ENCODE peak calls at places on chromosomes 12 and 14, in four cellular contexts. M is K562, C is GM12878, K is HepG2. X is an unnamed sample.

GRCh38 chr12:6407206-6407954 is 23.4 kb downstream of the LTBR start:
- DNase-seq in M (no peak), C (no peak), K (no peak), X (no peak)

GRCh38 chr14:21093769-21094681 is 4.4 kb downstream of the ZNF219 start:
- DNase-seq in M (no peak), C (no peak), K (no peak), X (peak)

GRCh38 chr12:120861074-120861795 is 42.9 kb downstream of the SPPL3 start:
- DNase-seq in M (no peak), C (no peak), K (no peak), X (no peak)

GRCh38 chr12:55725556-55725955 is 3.3 kb downstream of the CD63 start:
- DNase-seq in M (no peak), C (no peak), K (no peak), X (no peak)

GRCh38 chr12:125340791-125341190 is 275.6 kb downstream of the AACS start:
- DNase-seq in M (no peak), C (no peak), K (peak), X (no peak)

GRCh38 chr12:77072833-77073495 is 7.6 kb upstream of the E2F7 start:
- DNase-seq in M (no peak), C (no peak), K (no peak), X (no peak)

GRCh38 chr12:129657179-129657578 is 246.6 kb downstream of the TMEM132D start:
- DNase-seq in M (no peak), C (no peak), K (no peak), X (no peak)

GRCh38 chr14:61564623-61565091 is 130.7 kb upstream of the HIF1A start:
- DNase-seq in M (peak), C (no peak), K (peak), X (no peak)

DNA sequence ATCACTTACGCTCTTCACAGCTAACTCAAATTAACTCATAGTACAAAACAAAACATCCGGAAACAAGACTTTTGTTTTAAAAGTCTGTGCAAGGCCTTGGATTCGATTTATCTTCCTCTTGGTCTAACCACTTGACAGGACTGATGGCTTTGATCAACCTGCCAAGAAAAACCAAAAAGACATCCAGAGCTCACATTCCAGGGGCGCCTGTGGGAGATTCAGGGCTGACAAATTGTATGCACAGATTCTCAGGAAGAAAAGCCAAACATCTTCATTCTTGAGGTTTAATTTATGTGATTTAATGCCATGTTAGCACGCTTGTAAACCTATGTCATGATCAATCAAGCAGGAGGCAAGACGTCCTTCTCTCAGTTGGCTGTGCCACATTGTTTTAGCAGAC is 129.2 kb upstream of the TMCC3 start:
- DNase-seq in M (no peak), C (no peak), K (no peak), X (no peak)
- TF ChIP-seq TCF7 in M (no peak), C (no peak), K (no peak), X (no peak)

DNA sequence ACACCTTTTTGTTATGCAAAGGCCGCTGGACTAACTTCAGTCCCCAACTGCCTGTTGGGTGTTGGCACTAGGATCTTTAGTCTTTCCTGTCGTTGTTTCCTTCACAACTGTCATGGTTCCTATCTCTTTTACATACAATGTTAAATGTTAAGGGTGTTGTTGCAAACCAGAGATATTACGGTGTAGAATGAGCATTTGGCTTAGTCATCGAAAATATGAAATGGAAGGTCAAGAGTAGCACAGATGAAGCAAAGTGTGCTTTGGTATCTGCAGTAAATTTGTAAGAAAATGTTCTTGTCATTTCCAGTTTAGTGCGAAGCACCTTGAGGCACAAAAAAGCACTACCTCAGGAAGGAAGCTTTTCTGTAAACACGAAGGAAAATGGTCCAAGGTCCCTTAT is 751.3 kb upstream of the LRFN5 start:
- DNase-seq in M (no peak), C (no peak), K (no peak), X (no peak)
- TF ChIP-seq TCF7 in M (no peak), C (no peak), K (no peak), X (no peak)

DNA sequence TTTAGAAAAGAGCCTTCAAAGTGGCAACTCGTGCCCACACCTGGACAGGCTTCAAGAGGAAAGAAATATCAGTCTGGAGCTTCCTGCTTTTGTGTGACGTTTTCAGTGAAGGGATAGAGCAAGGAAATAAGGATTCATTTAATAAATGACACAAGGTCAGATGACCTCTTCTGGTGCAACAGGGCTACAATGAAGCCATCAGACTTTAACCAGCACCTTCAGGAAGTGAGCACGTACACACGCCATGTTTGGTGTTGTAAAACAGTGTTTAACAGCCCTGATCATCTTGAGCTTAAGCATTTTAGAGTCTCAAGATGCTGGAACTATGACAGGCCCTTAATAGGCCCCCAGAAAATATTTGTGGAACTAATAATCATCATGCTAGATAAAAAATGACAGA is 59.2 kb downstream of the CCDC60 start:
- DNase-seq in M (no peak), C (no peak), K (no peak), X (no peak)
- TF ChIP-seq TCF7 in M (no peak), C (no peak), K (no peak), X (no peak)

GRCh38 chr12:25495336-25496097 is 57.6 kb downstream of the LMNTD1 start:
- DNase-seq in M (no peak), C (no peak), K (peak), X (no peak)
- TF ChIP-seq TCF7 in M (no peak), C (no peak), K (no peak), X (no peak)

DNA sequence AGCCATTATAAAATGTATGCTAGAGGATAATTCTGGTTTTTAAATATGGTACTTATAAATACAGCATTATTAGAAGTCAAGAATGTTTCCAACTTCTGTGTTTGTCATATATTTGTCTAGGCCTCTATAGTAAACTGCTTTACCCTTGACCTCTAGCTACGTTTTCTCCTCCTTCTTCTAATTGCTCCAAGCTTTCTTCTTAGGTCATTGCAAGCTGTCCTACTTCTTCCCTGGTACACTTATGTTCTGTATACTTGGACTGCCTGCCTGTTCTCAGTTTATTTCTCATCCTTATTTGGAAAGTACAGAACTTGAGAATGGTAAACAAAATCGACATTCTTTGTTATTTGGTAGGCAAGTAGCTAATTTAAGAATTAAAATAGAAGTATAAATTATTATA is 23.9 kb upstream of the ATP2B1 start:
- DNase-seq in M (no peak), C (no peak), K (no peak), X (no peak)
- TF ChIP-seq TCF7 in M (no peak), C (no peak), K (no peak), X (no peak)

GRCh38 chr14:101761032-101761880 is at the start of gene PPP2R5C:
- DNase-seq in M (peak), C (no peak), K (peak), X (peak)

GRCh38 chr14:101762530-101763101 is 1.1 kb downstream of the PPP2R5C start:
- DNase-seq in M (no peak), C (no peak), K (peak), X (no peak)

GRCh38 chr14:101760138-101761011 is 1.1 kb upstream of the PPP2R5C start:
- DNase-seq in M (peak), C (peak), K (peak), X (peak)

GRCh38 chr14:101763941-101764709 is 2.6 kb downstream of the PPP2R5C start:
- DNase-seq in M (no peak), C (no peak), K (no peak), X (no peak)

GRCh38 chr14:101761881-101762529 is 496 bp downstream of the PPP2R5C start:
- DNase-seq in M (peak), C (no peak), K (no peak), X (no peak)
- TF ChIP-seq TCF7 in M (no peak), C (no peak), K (no peak), X (no peak)

GRCh38 chr12:107467716-107468115 is 217.9 kb upstream of the PWP1 start:
- DNase-seq in M (no peak), C (no peak), K (no peak), X (no peak)

GRCh38 chr12:107464644-107465043 is 221.0 kb upstream of the PWP1 start:
- DNase-seq in M (no peak), C (no peak), K (no peak), X (no peak)

GRCh38 chr12:107468976-107469375 is 216.6 kb upstream of the PWP1 start:
- DNase-seq in M (no peak), C (no peak), K (no peak), X (no peak)

GRCh38 chr12:107472308-107472707 is 213.3 kb upstream of the PWP1 start:
- DNase-seq in M (no peak), C (no peak), K (no peak), X (no peak)

DNA sequence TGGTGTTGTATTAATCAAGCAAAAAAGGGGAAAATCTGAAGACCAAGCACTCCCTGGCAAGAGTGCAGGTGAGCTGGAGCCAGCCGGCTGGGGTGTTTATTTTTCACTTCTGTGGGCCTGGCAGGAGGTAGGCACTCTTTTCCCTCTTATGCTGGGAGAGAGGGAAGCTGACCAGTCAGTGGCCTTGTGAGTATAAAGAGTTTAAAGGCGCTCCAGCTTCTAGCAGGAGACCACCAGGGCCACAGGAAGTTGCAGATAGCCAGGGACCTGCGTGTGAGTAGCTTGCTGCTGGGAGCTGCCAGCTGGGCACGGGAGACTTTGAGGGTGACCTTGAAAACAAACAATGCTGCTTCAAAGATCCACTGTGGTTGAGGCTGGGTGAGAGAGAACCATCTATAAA is 217.4 kb upstream of the PWP1 start:
- DNase-seq in M (no peak), C (no peak), K (no peak), X (no peak)
- TF ChIP-seq TCF7 in M (no peak), C (no peak), K (no peak), X (no peak)

DNA sequence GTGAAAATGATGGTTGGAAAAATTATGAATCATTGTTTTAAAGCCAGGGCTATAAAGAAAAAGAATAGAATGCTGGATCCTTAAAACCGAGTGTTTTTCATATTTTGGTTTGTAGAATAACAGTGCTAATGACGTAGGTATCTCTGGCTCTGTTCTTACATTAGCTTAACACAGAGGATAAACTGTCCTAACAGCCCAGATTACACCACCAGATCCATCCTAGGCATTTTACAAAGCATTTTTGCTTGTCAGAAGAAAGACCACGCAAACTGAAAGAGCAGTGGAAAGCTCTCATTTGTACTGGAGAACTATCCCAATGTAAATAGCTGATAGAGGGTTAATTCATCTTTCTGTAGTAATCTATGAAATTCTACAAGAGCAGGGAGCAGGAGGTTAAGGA is 13.6 kb downstream of the IFT81 start:
- DNase-seq in M (no peak), C (no peak), K (no peak), X (no peak)
- TF ChIP-seq TCF7 in M (no peak), C (no peak), K (no peak), X (no peak)